ENCODE peak calls at places on chromosomes 12 and 14, in five cellular contexts. R, Z, T, I and V are unnamed samples.

GRCh38 chr14:34361504-34362011 is 100.5 kb downstream of the SPTSSA start:
- DNase-seq in R (no peak), Z (no peak), T (no peak), I (no peak), V (no peak)

GRCh38 chr14:35992816-35993511 is 166.8 kb downstream of the BRMS1L start:
- DNase-seq in R (no peak), Z (no peak), T (no peak), I (no peak), V (no peak)

GRCh38 chr12:94596596-94596995 is 53.8 kb downstream of the TMCC3 start:
- DNase-seq in R (no peak), Z (no peak), T (no peak), I (no peak), V (no peak)

GRCh38 chr12:132143328-132144071 is 619 bp downstream of the DDX51 start:
- DNase-seq in R (no peak), Z (no peak), T (no peak), I (no peak), V (no peak)

GRCh38 chr12:94872671-94873367 is 130.7 kb downstream of the NDUFA12 start:
- DNase-seq in R (no peak), Z (no peak), T (no peak), I (no peak), V (no peak)

GRCh38 chr14:104855532-104856090 is 9.5 kb upstream of the CEP170B start:
- DNase-seq in R (no peak), Z (no peak), T (no peak), I (no peak), V (no peak)

GRCh38 chr12:9750276-9751203 is 10.2 kb downstream of the CD69 start:
- DNase-seq in R (peak), Z (peak), T (peak), I (peak), V (no peak)

GRCh38 chr12:62158416-62159360 is 101.5 kb upstream of the USP15 start:
- DNase-seq in R (no peak), Z (no peak), T (no peak), I (no peak), V (no peak)

GRCh38 chr14:74548881-74549280 is 55.3 kb downstream of the ISCA2 start:
- DNase-seq in R (no peak), Z (no peak), T (no peak), I (peak), V (no peak)

GRCh38 chr12:121575952-121576615 is 4.7 kb downstream of the KDM2B start:
- DNase-seq in R (no peak), Z (no peak), T (no peak), I (no peak), V (no peak)

GRCh38 chr12:27133022-27133590 is 50.7 kb upstream of the C12orf71 start:
- DNase-seq in R (no peak), Z (no peak), T (no peak), I (no peak), V (no peak)

GRCh38 chr12:128573907-128574306 is 249.9 kb downstream of the SLC15A4 start:
- DNase-seq in R (no peak), Z (no peak), T (no peak), I (no peak), V (no peak)

GRCh38 chr12:21558100-21558679 is 32.1 kb downstream of the SPX start:
- DNase-seq in R (no peak), Z (no peak), T (no peak), I (no peak), V (no peak)

GRCh38 chr12:85448548-85449139 is 168.6 kb downstream of the ALX1 start:
- DNase-seq in R (peak), Z (no peak), T (no peak), I (no peak), V (no peak)

GRCh38 chr12:12350868-12351463 is 924 bp upstream of the MANSC1 start:
- DNase-seq in R (no peak), Z (no peak), T (no peak), I (no peak), V (no peak)